ENCODE peak calls at places on chromosome 6, in five cellular contexts. One of them, this sample, is unnamed.

GRCh38 chr6:158769696-158770446 is 49.3 kb downstream of the EZR start:
- DNase-seq in H9: no peak
- DNase-seq in lower lobe of right lung: no peak
- DNase-seq in iris pigment epithelial cell: no peak
- DNase-seq in left ventricle myocardium inferior: peak; percentile 53
- DNase-seq in this sample: peak; percentile 67

GRCh38 chr6:3394671-3395070 is 62.2 kb downstream of the SLC22A23 start:
- DNase-seq in iris pigment epithelial cell: no peak
- DNase-seq in H9: no peak
- DNase-seq in lower lobe of right lung: no peak
- DNase-seq in left ventricle myocardium inferior: no peak
- DNase-seq in this sample: no peak

GRCh38 chr6:135289816-135290215 is 108.7 kb downstream of the MYB start:
- DNase-seq in H9: no peak
- DNase-seq in iris pigment epithelial cell: no peak
- DNase-seq in lower lobe of right lung: no peak
- DNase-seq in left ventricle myocardium inferior: no peak
- DNase-seq in this sample: no peak

GRCh38 chr6:110255356-110255755 is 75.1 kb downstream of the CDC40 start:
- DNase-seq in left ventricle myocardium inferior: no peak
- DNase-seq in H9: peak; percentile 70
- DNase-seq in lower lobe of right lung: no peak
- DNase-seq in iris pigment epithelial cell: peak; percentile 41
- DNase-seq in this sample: peak; percentile 60

GRCh38 chr6:19712012-19712688 is 125.0 kb upstream of the ID4 start:
- DNase-seq in H9: peak; percentile 41
- DNase-seq in iris pigment epithelial cell: no peak
- DNase-seq in left ventricle myocardium inferior: no peak
- DNase-seq in lower lobe of right lung: no peak
- DNase-seq in this sample: no peak

GRCh38 chr6:16698988-16699868 is 62.0 kb downstream of the ATXN1 start:
- DNase-seq in lower lobe of right lung: no peak
- DNase-seq in H9: no peak
- DNase-seq in iris pigment epithelial cell: peak; percentile 75
- DNase-seq in left ventricle myocardium inferior: no peak
- DNase-seq in this sample: peak; percentile 59

GRCh38 chr6:157804448-157805327 is 18.4 kb upstream of the SNX9 start:
- DNase-seq in left ventricle myocardium inferior: no peak
- DNase-seq in iris pigment epithelial cell: no peak
- DNase-seq in H9: no peak
- DNase-seq in lower lobe of right lung: no peak
- DNase-seq in this sample: no peak

GRCh38 chr6:154169193-154169847 is 130.3 kb downstream of the OPRM1 start:
- DNase-seq in iris pigment epithelial cell: peak; percentile 3
- DNase-seq in H9: no peak
- DNase-seq in left ventricle myocardium inferior: no peak
- DNase-seq in lower lobe of right lung: peak; percentile 62
- DNase-seq in this sample: no peak

GRCh38 chr6:137237413-137238170 is 18.4 kb upstream of the IFNGR1 start:
- DNase-seq in H9: no peak
- DNase-seq in lower lobe of right lung: no peak
- DNase-seq in iris pigment epithelial cell: peak; percentile 89
- DNase-seq in left ventricle myocardium inferior: no peak
- DNase-seq in this sample: peak; percentile 82

GRCh38 chr6:13461805-13462204 is 25.6 kb downstream of the GFOD1 start:
- DNase-seq in iris pigment epithelial cell: no peak
- DNase-seq in lower lobe of right lung: peak; percentile 76
- DNase-seq in left ventricle myocardium inferior: no peak
- DNase-seq in H9: no peak
- DNase-seq in this sample: peak; percentile 50

GRCh38 chr6:45541934-45542333 is 164.2 kb upstream of the SUPT3H start:
- DNase-seq in left ventricle myocardium inferior: no peak
- DNase-seq in iris pigment epithelial cell: no peak
- DNase-seq in H9: no peak
- DNase-seq in lower lobe of right lung: no peak
- DNase-seq in this sample: no peak

GRCh38 chr6:158047120-158047518 is 65.5 kb downstream of the SYNJ2 start:
- DNase-seq in H9: no peak
- DNase-seq in left ventricle myocardium inferior: peak; percentile 28
- DNase-seq in lower lobe of right lung: peak; percentile 20
- DNase-seq in iris pigment epithelial cell: no peak
- DNase-seq in this sample: no peak

GRCh38 chr6:81938014-81938761 is 185.7 kb upstream of the TENT5A start:
- DNase-seq in H9: no peak
- DNase-seq in left ventricle myocardium inferior: no peak
- DNase-seq in iris pigment epithelial cell: peak; percentile 98
- DNase-seq in lower lobe of right lung: no peak
- DNase-seq in this sample: peak; percentile 93

GRCh38 chr6:166351715-166352285 is 9.5 kb upstream of the SFT2D1 start:
- DNase-seq in lower lobe of right lung: peak; percentile 47
- DNase-seq in iris pigment epithelial cell: peak; percentile 42
- DNase-seq in left ventricle myocardium inferior: no peak
- DNase-seq in H9: no peak
- DNase-seq in this sample: peak; percentile 55

GRCh38 chr6:30687659-30688431 is 1.4 kb upstream of the PPP1R18 start:
- DNase-seq in left ventricle myocardium inferior: peak; percentile 56
- DNase-seq in iris pigment epithelial cell: peak; percentile 44
- DNase-seq in H9: peak; percentile 53
- DNase-seq in lower lobe of right lung: no peak
- DNase-seq in this sample: peak; percentile 48

GRCh38 chr6:116461563-116462507 is 660 bp downstream of the CALHM6 start:
- DNase-seq in H9: peak; percentile 84
- DNase-seq in lower lobe of right lung: peak; percentile 81
- DNase-seq in iris pigment epithelial cell: peak; percentile 62
- DNase-seq in left ventricle myocardium inferior: peak; percentile 51
- DNase-seq in this sample: peak; percentile 64

GRCh38 chr6:118288355-118289124 is 259.6 kb upstream of the PLN start:
- DNase-seq in H9: no peak
- DNase-seq in left ventricle myocardium inferior: no peak
- DNase-seq in iris pigment epithelial cell: no peak
- DNase-seq in lower lobe of right lung: no peak
- DNase-seq in this sample: peak; percentile 27

GRCh38 chr6:43817192-43817591 is 47.2 kb downstream of the VEGFA start:
- DNase-seq in H9: peak; percentile 72
- DNase-seq in iris pigment epithelial cell: peak; percentile 23
- DNase-seq in left ventricle myocardium inferior: peak; percentile 52
- DNase-seq in lower lobe of right lung: no peak
- DNase-seq in this sample: peak; percentile 32

GRCh38 chr6:104789770-104790190 is 69.9 kb downstream of the HACE1 start:
- DNase-seq in iris pigment epithelial cell: peak; percentile 80
- DNase-seq in H9: no peak
- DNase-seq in lower lobe of right lung: no peak
- DNase-seq in left ventricle myocardium inferior: no peak
- DNase-seq in this sample: peak; percentile 85

GRCh38 chr6:136640132-136640915 is 90.1 kb upstream of the MAP7 start:
- DNase-seq in iris pigment epithelial cell: peak; percentile 87
- DNase-seq in H9: no peak
- DNase-seq in left ventricle myocardium inferior: no peak
- DNase-seq in lower lobe of right lung: no peak
- DNase-seq in this sample: peak; percentile 83

GRCh38 chr6:63392092-63392724 is 72.4 kb upstream of the LGSN start:
- DNase-seq in H9: no peak
- DNase-seq in lower lobe of right lung: no peak
- DNase-seq in left ventricle myocardium inferior: no peak
- DNase-seq in iris pigment epithelial cell: no peak
- DNase-seq in this sample: no peak

GRCh38 chr6:53437557-53438202 is 88.9 kb upstream of the ELOVL5 start:
- DNase-seq in left ventricle myocardium inferior: no peak
- DNase-seq in iris pigment epithelial cell: peak; percentile 91
- DNase-seq in H9: peak; percentile 52
- DNase-seq in lower lobe of right lung: no peak
- DNase-seq in this sample: peak; percentile 95